ENCODE peak calls at places on chromosomes 12 and 14, in four cellular contexts. T is SK-N-SH, B is K562, F is WTC11. M is an unnamed sample.

GRCh38 chr12:33551006-33551405 is 111.4 kb upstream of the SYT10 start:
- DNase-seq in F (no peak), T (no peak), B (no peak), M (no peak)

GRCh38 chr14:100124551-100125088 is 34.8 kb downstream of the DEGS2 start:
- DNase-seq in T (no peak), B (no peak), F (no peak), M (no peak)

GRCh38 chr12:77116277-77116676 is 50.9 kb upstream of the E2F7 start:
- DNase-seq in T (no peak), F (no peak), B (no peak), M (no peak)

GRCh38 chr12:19148860-19149259 is 19.3 kb downstream of the PLEKHA5 start:
- DNase-seq in B (no peak), F (no peak), T (no peak), M (no peak)

GRCh38 chr12:86275356-86275755 is 19.2 kb upstream of the MGAT4C start:
- DNase-seq in T (no peak), B (no peak), F (no peak), M (no peak)

GRCh38 chr14:71166434-71166833 is 259.2 kb downstream of the PCNX1 start:
- DNase-seq in T (peak; percentile 70), F (peak; percentile 39), B (no peak), M (peak; percentile 57)

GRCh38 chr14:21379338-21379737 is 4.5 kb downstream of the SUPT16H start:
- DNase-seq in T (no peak), B (no peak), F (no peak), M (no peak)

GRCh38 chr12:62613092-62613491 is 146.5 kb downstream of the MON2 start:
- DNase-seq in T (no peak), F (no peak), B (no peak), M (no peak)

GRCh38 chr14:104843442-104844305 is 21.4 kb upstream of the CEP170B start:
- DNase-seq in B (no peak), T (peak; percentile 49), F (peak; percentile 77), M (no peak)

GRCh38 chr12:88604646-88605045 is 24.4 kb upstream of the KITLG start:
- DNase-seq in B (no peak), T (no peak), F (no peak), M (no peak)

GRCh38 chr14:93375673-93376156 is 28.7 kb downstream of the COX8C start:
- DNase-seq in B (no peak), F (no peak), T (no peak), M (no peak)

GRCh38 chr14:75725481-75725880 is 64.4 kb downstream of the TTLL5 start:
- DNase-seq in F (no peak), T (no peak), B (no peak), M (no peak)

GRCh38 chr12:82954572-82954971 is 267.9 kb downstream of the TMTC2 start:
- DNase-seq in T (no peak), F (no peak), B (no peak), M (no peak)

GRCh38 chr12:82955020-82955419 is 268.3 kb downstream of the TMTC2 start:
- DNase-seq in T (no peak), B (no peak), F (no peak), M (no peak)

GRCh38 chr12:82953397-82953796 is 266.7 kb downstream of the TMTC2 start:
- DNase-seq in T (no peak), F (no peak), B (no peak), M (no peak)

GRCh38 chr12:82954064-82954463 is 267.4 kb downstream of the TMTC2 start:
- DNase-seq in B (no peak), T (no peak), F (no peak), M (no peak)

DNA sequence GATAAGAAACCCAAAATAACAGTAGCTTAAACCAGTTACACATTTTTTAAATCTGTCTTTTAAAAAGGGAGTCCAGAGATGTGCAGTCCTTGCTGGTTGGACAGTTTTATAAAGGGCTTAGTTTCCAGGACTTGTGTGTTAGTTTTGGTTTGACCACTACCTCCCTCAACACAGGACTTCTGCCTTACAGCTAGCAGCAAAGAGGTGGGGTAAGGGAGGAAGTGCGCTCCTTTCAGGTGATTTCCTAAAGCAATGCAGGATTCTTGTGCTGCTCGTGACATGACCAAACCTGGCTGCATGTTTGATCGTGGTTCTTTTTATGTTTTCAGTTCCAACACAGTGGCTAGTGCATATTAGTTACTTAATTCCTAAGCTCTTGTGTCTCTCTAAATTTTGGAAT is 266.2 kb downstream of the TMTC2 start:
- DNase-seq in T (no peak), F (no peak), B (no peak), M (no peak)
- TF ChIP-seq FOXJ3 in T (no peak), F (no peak), B (no peak), M (no peak)

DNA sequence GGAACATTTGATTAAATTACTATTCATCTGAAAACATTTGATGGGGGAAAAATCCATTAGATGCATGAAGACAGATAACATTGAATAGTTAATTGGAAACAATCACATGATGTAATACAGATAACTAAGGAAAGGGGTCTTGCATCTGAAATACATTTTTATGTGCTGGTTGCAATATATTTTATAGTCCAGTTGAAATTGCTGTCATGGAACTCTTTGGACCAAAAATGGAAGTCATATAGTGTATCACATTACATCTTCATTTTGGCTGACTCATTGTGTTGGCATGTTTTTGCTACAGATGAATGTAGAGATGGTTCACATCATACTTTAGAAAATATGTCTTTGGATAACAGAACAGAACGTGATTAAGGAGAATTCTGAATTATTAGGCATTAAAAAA is 43.0 kb upstream of the GNPNAT1 start:
- DNase-seq in T (peak; percentile 38), B (no peak), F (no peak), M (no peak)
- TF ChIP-seq FOXJ3 in T (no peak), B (no peak), F (no peak), M (no peak)

GRCh38 chr12:1778911-1779310 is 41.5 kb upstream of the LRTM2 start:
- DNase-seq in T (no peak), F (no peak), B (no peak), M (no peak)

GRCh38 chr12:1777798-1778197 is 42.6 kb upstream of the LRTM2 start:
- DNase-seq in F (no peak), B (no peak), T (no peak), M (no peak)

GRCh38 chr12:1773937-1774655 is 46.3 kb upstream of the LRTM2 start:
- DNase-seq in B (no peak), F (no peak), T (no peak), M (no peak)

GRCh38 chr12:1779783-1780182 is 40.6 kb upstream of the LRTM2 start:
- DNase-seq in T (no peak), F (no peak), B (no peak), M (no peak)

GRCh38 chr12:1776139-1776975 is 44.0 kb upstream of the LRTM2 start:
- DNase-seq in B (no peak), T (peak; percentile 44), F (no peak), M (no peak)
- TF ChIP-seq FOXJ3 in B (no peak), T (no peak), F (no peak), M (no peak)

DNA sequence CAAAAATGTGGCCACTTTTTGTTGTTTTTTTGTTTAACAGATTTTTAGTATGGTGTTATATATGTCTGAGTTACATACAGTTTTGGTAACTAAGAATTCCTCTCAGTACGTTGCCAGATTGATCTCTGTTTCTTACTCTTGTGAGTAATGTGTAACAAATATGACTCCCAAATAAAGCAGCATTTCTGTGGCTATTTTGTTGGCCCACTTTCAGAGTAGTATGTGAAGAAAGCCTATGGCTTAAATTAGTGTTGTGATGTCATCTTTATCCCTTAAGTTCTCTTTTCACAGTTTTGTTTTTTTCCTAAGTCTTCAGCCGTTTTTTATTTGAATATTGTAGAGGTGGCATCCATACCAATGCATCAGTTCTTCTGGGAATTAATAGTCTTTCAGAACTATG is 10.7 kb downstream of the PCNX4 start:
- DNase-seq in F (no peak), B (no peak), T (no peak), M (no peak)
- TF ChIP-seq FOXJ3 in F (no peak), B (no peak), T (no peak), M (no peak)

GRCh38 chr14:102699416-102700110 is 77.7 kb upstream of the TRAF3 start:
- DNase-seq in B (no peak), F (no peak), T (no peak), M (no peak)
- TF ChIP-seq FOXJ3 in B (no peak), F (no peak), T (no peak), M (no peak)

GRCh38 chr12:29970501-29970900 is 186.8 kb upstream of the TMTC1 start:
- DNase-seq in T (no peak), B (no peak), F (no peak), M (no peak)

GRCh38 chr12:29971431-29971830 is 187.7 kb upstream of the TMTC1 start:
- DNase-seq in B (no peak), T (no peak), F (no peak), M (no peak)
- TF ChIP-seq FOXJ3 in B (no peak), T (no peak), F (no peak), M (no peak)

M was measured in HepG2.